ENCODE peak calls at places on chromosomes 5 and 9, in seven cellular contexts. F is prostate gland, E is tibial artery, V is OCI-LY7, J is hepatocyte, Y is testis, L is body of pancreas. U is an unnamed sample. For H3K36me3, the result is how much of the 10 kb centered on the place peaks cover.

GRCh38 chr9:74120470-74120869 is 376.7 kb upstream of the RORB start:
- DNase-seq in V (peak), F (no peak), L (no peak), E (no peak), Y (no peak), J (no peak), U (no peak)

GRCh38 chr5:98296426-98296825 is 477.0 kb upstream of the RGMB start:
- DNase-seq in F (no peak), E (no peak), L (no peak), V (no peak), Y (no peak), J (no peak), U (no peak)

GRCh38 chr5:180098526-180098925 is 27.0 kb upstream of the RNF130 start:
- DNase-seq in E (no peak), L (no peak), F (no peak), J (no peak), V (no peak), Y (no peak), U (no peak)

GRCh38 chr5:59285300-59286017 is 608.1 kb downstream of the PDE4D start:
- DNase-seq in E (no peak), F (no peak), Y (no peak), V (no peak), J (no peak), L (no peak), U (no peak)

GRCh38 chr9:92071634-92072033 is 43.6 kb downstream of the SPTLC1 start:
- DNase-seq in E (no peak), V (no peak), L (no peak), Y (no peak), J (no peak), F (no peak), U (no peak)

GRCh38 chr9:31839273-31839672 is 545.2 kb upstream of the ACO1 start:
- DNase-seq in F (no peak), Y (no peak), J (peak), E (no peak), L (no peak), V (no peak), U (no peak)

GRCh38 chr5:58261605-58262004 is 198.3 kb downstream of the PLK2 start:
- DNase-seq in L (no peak), Y (no peak), V (no peak), E (no peak), F (no peak), J (no peak), U (no peak)

GRCh38 chr9:78871452-78872331 is 574.8 kb downstream of the PSAT1 start:
- DNase-seq in L (peak), F (no peak), Y (no peak), V (no peak), J (peak), E (no peak), U (no peak)

GRCh38 chr9:99103909-99104458 is 929 bp upstream of the TGFBR1 start:
- DNase-seq in Y (peak), V (no peak), E (peak), F (peak), L (no peak), J (peak), U (no peak)

GRCh38 chr5:42531611-42532010 is 108.4 kb downstream of the GHR start:
- DNase-seq in J (no peak), F (no peak), Y (no peak), E (no peak), L (no peak), V (no peak), U (no peak)

GRCh38 chr9:132878695-132879064 is at the start of gene SPACA9:
- DNase-seq in V (peak), F (peak), J (peak), Y (peak), L (peak), E (peak), U (peak)

GRCh38 chr5:39106332-39106731 is 32.1 kb upstream of the RICTOR start:
- DNase-seq in F (no peak), J (no peak), E (no peak), V (no peak), L (no peak), Y (no peak), U (no peak)
- TF ChIP-seq CTCF in F (no peak), J (peak), E (no peak), V (peak), L (no peak), Y (no peak), U (no peak)

GRCh38 chr5:177339107-177339638 is 12.3 kb downstream of the LMAN2 start:
- DNase-seq in V (no peak), L (no peak), Y (no peak), J (no peak), F (no peak), E (no peak), U (no peak)
- H3K36me3 ChIP-seq in V (half or more), L (under half), Y (under half), J (under half), F (under half), E (under half), U (under half)

DNA sequence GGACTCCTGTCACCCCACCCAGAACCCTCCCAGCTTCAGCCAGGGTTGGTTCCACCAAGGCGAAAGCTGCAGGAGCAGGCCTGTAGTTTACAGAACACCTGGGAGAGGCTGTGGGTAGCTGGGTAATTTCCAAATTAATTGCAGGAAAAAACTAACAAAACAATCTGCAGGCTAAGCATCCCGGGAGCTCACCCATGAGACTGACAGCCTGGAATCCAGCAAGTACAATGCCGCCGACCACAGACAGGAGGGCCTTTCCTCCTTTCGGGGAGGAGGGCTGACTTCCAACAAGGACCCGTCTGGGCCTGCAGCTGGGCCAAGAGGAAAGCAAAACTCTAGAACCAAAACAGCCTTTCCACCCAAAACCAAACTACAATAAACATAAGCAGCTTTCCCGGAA is 10.3 kb downstream of the FOXE1 start:
- DNase-seq in Y (no peak), F (no peak), L (no peak), V (no peak), J (no peak), E (no peak), U (no peak)
- H3K4me3 ChIP-seq in Y (no peak), F (no peak), L (no peak), V (no peak), J (no peak), E (no peak), U (no peak)

DNA sequence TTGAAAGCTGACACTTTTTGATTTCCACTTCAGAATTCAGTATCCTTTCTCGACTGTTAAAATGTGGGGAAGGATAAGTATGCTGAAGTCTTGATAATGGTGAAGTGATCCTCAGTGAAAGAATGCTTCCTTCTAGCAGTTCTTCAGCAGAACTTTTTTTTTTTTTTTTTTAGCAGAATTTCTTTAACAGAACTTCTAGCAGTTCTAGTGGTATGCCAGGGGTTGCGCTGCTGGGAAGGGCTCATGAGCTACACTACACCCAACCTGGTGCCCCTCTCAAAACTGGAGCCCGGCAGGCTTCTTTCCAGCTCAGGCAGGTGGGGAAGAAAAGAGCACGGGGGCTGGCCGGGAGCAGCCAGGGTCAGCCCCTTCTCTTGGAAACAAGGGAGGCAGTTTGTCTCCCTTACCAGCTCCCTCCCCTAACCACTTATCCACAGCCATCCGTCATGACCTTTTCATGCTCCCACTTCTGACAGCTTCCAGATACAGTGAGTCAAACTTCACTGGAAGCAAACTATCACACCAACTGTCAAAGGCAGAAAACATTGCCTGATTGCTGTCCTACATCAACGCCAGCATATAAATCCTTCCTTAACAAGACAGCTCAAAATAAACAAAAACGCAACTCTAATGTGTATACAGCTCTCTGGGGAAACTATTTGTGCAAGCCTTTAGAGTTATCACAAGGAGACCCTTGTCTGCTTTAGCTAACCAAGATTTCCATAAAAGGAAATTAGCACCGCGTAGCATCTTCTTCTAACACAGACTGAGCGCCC is 211.5 kb downstream of the GAPVD1 start:
- DNase-seq in E (no peak), Y (no peak), J (peak), V (no peak), F (no peak), L (no peak), U (peak)
- TF ChIP-seq CTCF in E (no peak), Y (no peak), J (peak), V (no peak), F (no peak), L (no peak), U (no peak)

GRCh38 chr5:1769752-1770442 is 29.7 kb downstream of the MRPL36 start:
- DNase-seq in V (no peak), L (no peak), J (no peak), E (no peak), F (no peak), Y (peak), U (no peak)
- H3K36me3 ChIP-seq in V (under half), L (under half), J (under half), E (under half), F (under half), Y (under half), U (under half)

U was measured in WERI-Rb-1.